ENCODE peak calls at places on chromosome 11, in nine cellular contexts. T, B, N, Z, I, S, G, X and F are unnamed samples.

GRCh38 chr11:118619444-118620205 is 12.2 kb downstream of the PHLDB1 start:
- DNase-seq in T (no peak), X (peak), B (no peak), S (peak), N (peak), G (peak), Z (no peak), I (peak), F (peak)

GRCh38 chr11:32382339-32383049 is 52.8 kb downstream of the WT1 start:
- DNase-seq in B (no peak), X (no peak), T (no peak), N (no peak), S (peak), Z (no peak), I (no peak), G (no peak), F (peak)

GRCh38 chr11:27525824-27526516 is 19.4 kb upstream of the LIN7C start:
- DNase-seq in G (no peak), N (no peak), X (no peak), T (no peak), B (no peak), S (no peak), I (no peak), Z (no peak), F (no peak)

GRCh38 chr11:29243616-29244015 is 773.2 kb downstream of the KCNA4 start:
- DNase-seq in I (no peak), X (peak), T (no peak), B (no peak), N (no peak), G (no peak), Z (no peak), S (no peak), F (no peak)

GRCh38 chr11:47565340-47566165 is at the start of gene PTPMT1:
- DNase-seq in N (peak), T (peak), S (peak), G (peak), X (peak), Z (peak), I (peak), B (peak), F (peak)

GRCh38 chr11:59174664-59175033 is 2.7 kb downstream of the DTX4 start:
- DNase-seq in G (no peak), T (no peak), S (peak), Z (no peak), N (peak), B (no peak), X (no peak), I (peak), F (peak)

GRCh38 chr11:78292109-78292803 is 103.5 kb downstream of the USP35 start:
- DNase-seq in T (no peak), S (no peak), Z (no peak), G (no peak), I (no peak), N (no peak), B (no peak), X (no peak), F (no peak)

GRCh38 chr11:68340784-68341556 is 28.6 kb downstream of the LRP5 start:
- DNase-seq in X (no peak), Z (no peak), S (no peak), I (no peak), B (no peak), G (no peak), N (no peak), T (no peak), F (peak)

GRCh38 chr11:115324569-115325432 is 179.4 kb downstream of the CADM1 start:
- DNase-seq in X (peak), I (peak), Z (peak), S (peak), B (no peak), T (peak), G (no peak), N (no peak), F (peak)

GRCh38 chr11:16402654-16403447 is 46.5 kb upstream of the SOX6 start:
- DNase-seq in B (no peak), X (no peak), T (no peak), Z (no peak), S (no peak), N (peak), I (no peak), G (no peak), F (no peak)

GRCh38 chr11:70314730-70315129 is 44.2 kb downstream of the PPFIA1 start:
- DNase-seq in S (no peak), N (no peak), Z (no peak), G (no peak), T (no peak), I (no peak), X (no peak), B (no peak), F (no peak)